ENCODE peak calls at places on chromosomes 16 and 17, in six cellular contexts. One of them, this sample, is unnamed.

GRCh38 chr17:76562734-76563148 is 22.9 kb downstream of the PRCD start:
- DNase-seq in stimulated activated CD8-positive, alpha-beta memory T cell treated with anti-CD3 and anti-CD28 coated beads, Interleukin-15, amount 100 ng/mL, for 1 hour: no peak
- DNase-seq in heart right ventricle: no peak
- DNase-seq in gastrocnemius medialis: peak; percentile 54
- DNase-seq in GM13977: no peak
- DNase-seq in lower lobe of right lung: no peak
- DNase-seq in this sample: no peak

GRCh38 chr17:81097134-81097942 is 62.4 kb downstream of the BAIAP2 start:
- DNase-seq in heart right ventricle: peak; percentile 76
- DNase-seq in stimulated activated CD8-positive, alpha-beta memory T cell treated with anti-CD3 and anti-CD28 coated beads, Interleukin-15, amount 100 ng/mL, for 1 hour: peak; percentile 22
- DNase-seq in GM13977: peak; percentile 67
- DNase-seq in lower lobe of right lung: peak; percentile 86
- DNase-seq in gastrocnemius medialis: peak; percentile 24
- DNase-seq in this sample: peak; percentile 94

GRCh38 chr16:88893127-88893968 is 26.9 kb upstream of the PABPN1L start:
- DNase-seq in stimulated activated CD8-positive, alpha-beta memory T cell treated with anti-CD3 and anti-CD28 coated beads, Interleukin-15, amount 100 ng/mL, for 1 hour: no peak
- DNase-seq in GM13977: no peak
- DNase-seq in gastrocnemius medialis: peak; percentile 45
- DNase-seq in lower lobe of right lung: no peak
- DNase-seq in heart right ventricle: no peak
- DNase-seq in this sample: no peak

GRCh38 chr17:2849327-2849670 is 53.1 kb downstream of the RAP1GAP2 start:
- DNase-seq in lower lobe of right lung: no peak
- DNase-seq in GM13977: no peak
- DNase-seq in gastrocnemius medialis: no peak
- DNase-seq in heart right ventricle: no peak
- DNase-seq in stimulated activated CD8-positive, alpha-beta memory T cell treated with anti-CD3 and anti-CD28 coated beads, Interleukin-15, amount 100 ng/mL, for 1 hour: no peak
- DNase-seq in this sample: peak; percentile 86

GRCh38 chr16:11251525-11252481 is 4.2 kb downstream of the SOCS1 start:
- DNase-seq in stimulated activated CD8-positive, alpha-beta memory T cell treated with anti-CD3 and anti-CD28 coated beads, Interleukin-15, amount 100 ng/mL, for 1 hour: peak; percentile 57
- DNase-seq in GM13977: peak; percentile 78
- DNase-seq in heart right ventricle: no peak
- DNase-seq in lower lobe of right lung: no peak
- DNase-seq in gastrocnemius medialis: no peak
- DNase-seq in this sample: peak; percentile 34

GRCh38 chr17:39754161-39754957 is 16.6 kb downstream of the GRB7 start:
- DNase-seq in lower lobe of right lung: peak; percentile 98
- DNase-seq in gastrocnemius medialis: peak; percentile 67
- DNase-seq in stimulated activated CD8-positive, alpha-beta memory T cell treated with anti-CD3 and anti-CD28 coated beads, Interleukin-15, amount 100 ng/mL, for 1 hour: peak; percentile 85
- DNase-seq in GM13977: peak; percentile 97
- DNase-seq in heart right ventricle: peak; percentile 93
- DNase-seq in this sample: peak; percentile 96

GRCh38 chr16:82796047-82796446 is 169.3 kb downstream of the CDH13 start:
- DNase-seq in stimulated activated CD8-positive, alpha-beta memory T cell treated with anti-CD3 and anti-CD28 coated beads, Interleukin-15, amount 100 ng/mL, for 1 hour: no peak
- DNase-seq in heart right ventricle: no peak
- DNase-seq in lower lobe of right lung: no peak
- DNase-seq in GM13977: no peak
- DNase-seq in gastrocnemius medialis: no peak
- DNase-seq in this sample: no peak

GRCh38 chr17:82098939-82099765 is 1.1 kb upstream of the FASN start:
- DNase-seq in heart right ventricle: no peak
- DNase-seq in lower lobe of right lung: no peak
- DNase-seq in stimulated activated CD8-positive, alpha-beta memory T cell treated with anti-CD3 and anti-CD28 coated beads, Interleukin-15, amount 100 ng/mL, for 1 hour: no peak
- DNase-seq in gastrocnemius medialis: no peak
- DNase-seq in GM13977: peak; percentile 57
- DNase-seq in this sample: no peak

GRCh38 chr16:78706637-78707036 is 607.2 kb downstream of the WWOX start:
- DNase-seq in gastrocnemius medialis: no peak
- DNase-seq in heart right ventricle: no peak
- DNase-seq in stimulated activated CD8-positive, alpha-beta memory T cell treated with anti-CD3 and anti-CD28 coated beads, Interleukin-15, amount 100 ng/mL, for 1 hour: no peak
- DNase-seq in GM13977: no peak
- DNase-seq in lower lobe of right lung: no peak
- DNase-seq in this sample: no peak

GRCh38 chr17:75625813-75626486 is 7.3 kb upstream of the SMIM5 start:
- DNase-seq in lower lobe of right lung: no peak
- DNase-seq in heart right ventricle: no peak
- DNase-seq in GM13977: peak; percentile 78
- DNase-seq in stimulated activated CD8-positive, alpha-beta memory T cell treated with anti-CD3 and anti-CD28 coated beads, Interleukin-15, amount 100 ng/mL, for 1 hour: no peak
- DNase-seq in gastrocnemius medialis: no peak
- DNase-seq in this sample: peak; percentile 76

GRCh38 chr16:397135-397661 is at the start of gene NME4:
- DNase-seq in lower lobe of right lung: no peak
- DNase-seq in stimulated activated CD8-positive, alpha-beta memory T cell treated with anti-CD3 and anti-CD28 coated beads, Interleukin-15, amount 100 ng/mL, for 1 hour: no peak
- DNase-seq in heart right ventricle: no peak
- DNase-seq in GM13977: peak; percentile 74
- DNase-seq in gastrocnemius medialis: no peak
- DNase-seq in this sample: peak; percentile 80

GRCh38 chr17:43543771-43544575 is 2.2 kb downstream of the ETV4 start:
- DNase-seq in heart right ventricle: no peak
- DNase-seq in gastrocnemius medialis: no peak
- DNase-seq in stimulated activated CD8-positive, alpha-beta memory T cell treated with anti-CD3 and anti-CD28 coated beads, Interleukin-15, amount 100 ng/mL, for 1 hour: no peak
- DNase-seq in lower lobe of right lung: no peak
- DNase-seq in GM13977: no peak
- DNase-seq in this sample: peak; percentile 47

GRCh38 chr16:87391324-87391949 is 699 bp upstream of the MAP1LC3B start:
- DNase-seq in heart right ventricle: peak; percentile 75
- DNase-seq in stimulated activated CD8-positive, alpha-beta memory T cell treated with anti-CD3 and anti-CD28 coated beads, Interleukin-15, amount 100 ng/mL, for 1 hour: no peak
- DNase-seq in lower lobe of right lung: peak; percentile 89
- DNase-seq in GM13977: no peak
- DNase-seq in gastrocnemius medialis: peak; percentile 57
- DNase-seq in this sample: peak; percentile 72

GRCh38 chr16:58269526-58269925 is 25.3 kb downstream of the PRSS54 start:
- DNase-seq in GM13977: no peak
- DNase-seq in lower lobe of right lung: no peak
- DNase-seq in stimulated activated CD8-positive, alpha-beta memory T cell treated with anti-CD3 and anti-CD28 coated beads, Interleukin-15, amount 100 ng/mL, for 1 hour: no peak
- DNase-seq in heart right ventricle: no peak
- DNase-seq in gastrocnemius medialis: no peak
- DNase-seq in this sample: no peak

GRCh38 chr16:21302898-21303528 is 24.9 kb upstream of the CRYM start:
- DNase-seq in lower lobe of right lung: no peak
- DNase-seq in GM13977: peak; percentile 47
- DNase-seq in gastrocnemius medialis: no peak
- DNase-seq in stimulated activated CD8-positive, alpha-beta memory T cell treated with anti-CD3 and anti-CD28 coated beads, Interleukin-15, amount 100 ng/mL, for 1 hour: no peak
- DNase-seq in heart right ventricle: no peak
- DNase-seq in this sample: no peak

GRCh38 chr16:53530046-53530445 is 27.0 kb upstream of the AKTIP start:
- DNase-seq in heart right ventricle: no peak
- DNase-seq in stimulated activated CD8-positive, alpha-beta memory T cell treated with anti-CD3 and anti-CD28 coated beads, Interleukin-15, amount 100 ng/mL, for 1 hour: no peak
- DNase-seq in GM13977: no peak
- DNase-seq in lower lobe of right lung: no peak
- DNase-seq in gastrocnemius medialis: no peak
- DNase-seq in this sample: peak; percentile 69

GRCh38 chr17:2982854-2983636 is 80.4 kb downstream of the OR1D5 start:
- DNase-seq in gastrocnemius medialis: peak; percentile 90
- DNase-seq in lower lobe of right lung: peak; percentile 63
- DNase-seq in GM13977: no peak
- DNase-seq in heart right ventricle: peak; percentile 80
- DNase-seq in stimulated activated CD8-positive, alpha-beta memory T cell treated with anti-CD3 and anti-CD28 coated beads, Interleukin-15, amount 100 ng/mL, for 1 hour: no peak
- DNase-seq in this sample: peak; percentile 79

GRCh38 chr16:87305505-87306391 is 11.4 kb downstream of the C16orf95 start:
- DNase-seq in stimulated activated CD8-positive, alpha-beta memory T cell treated with anti-CD3 and anti-CD28 coated beads, Interleukin-15, amount 100 ng/mL, for 1 hour: no peak
- DNase-seq in GM13977: no peak
- DNase-seq in heart right ventricle: no peak
- DNase-seq in lower lobe of right lung: no peak
- DNase-seq in gastrocnemius medialis: no peak
- DNase-seq in this sample: no peak

GRCh38 chr17:78534492-78535284 is 42.5 kb downstream of the DNAH17 start:
- DNase-seq in heart right ventricle: no peak
- DNase-seq in stimulated activated CD8-positive, alpha-beta memory T cell treated with anti-CD3 and anti-CD28 coated beads, Interleukin-15, amount 100 ng/mL, for 1 hour: no peak
- DNase-seq in lower lobe of right lung: peak; percentile 85
- DNase-seq in GM13977: no peak
- DNase-seq in gastrocnemius medialis: no peak
- DNase-seq in this sample: no peak